ENCODE peak calls at places on chromosomes 2 and 18, in five cellular contexts. Z, J, W, K and O are unnamed samples.

GRCh38 chr2:56127773-56128170 is 56.0 kb upstream of the CCDC85A start:
- DNase-seq in W (peak), Z (no peak), J (no peak), K (no peak), O (no peak)

GRCh38 chr2:223828314-223828713 is 9.1 kb downstream of the AP1S3 start:
- DNase-seq in W (no peak), J (no peak), Z (no peak), K (no peak), O (no peak)

GRCh38 chr2:144648837-144649485 is 129.0 kb upstream of the ZEB2 start:
- DNase-seq in W (no peak), K (no peak), Z (no peak), J (no peak), O (no peak)

GRCh38 chr2:201974651-201975050 is 59.0 kb upstream of the FZD7 start:
- DNase-seq in J (no peak), Z (no peak), W (no peak), K (no peak), O (no peak)

GRCh38 chr2:11863513-11864328 is 117.3 kb downstream of the LPIN1 start:
- DNase-seq in J (peak), W (peak), K (peak), Z (peak), O (peak)

GRCh38 chr2:96616128-96616527 is 22.0 kb downstream of the KANSL3 start:
- DNase-seq in J (no peak), W (no peak), K (no peak), Z (no peak), O (no peak)

GRCh38 chr2:121400206-121400605 is 115.2 kb upstream of the TFCP2L1 start:
- DNase-seq in W (no peak), J (no peak), K (peak), Z (no peak), O (no peak)

GRCh38 chr2:70086278-70086837 is 919 bp upstream of the PCBP1 start:
- DNase-seq in J (peak), W (peak), K (peak), Z (peak), O (peak)

GRCh38 chr2:209976698-209977385 is 25.6 kb upstream of the RPE start:
- DNase-seq in K (no peak), W (no peak), J (no peak), Z (no peak), O (no peak)

GRCh38 chr2:196335238-196335637 is 163.9 kb upstream of the STK17B start:
- DNase-seq in K (peak), J (no peak), W (no peak), Z (no peak), O (no peak)

GRCh38 chr2:219131327-219131726 is 29.3 kb downstream of the NHEJ1 start:
- DNase-seq in K (no peak), J (no peak), Z (no peak), W (no peak), O (no peak)

GRCh38 chr18:32754508-32755263 is 18.1 kb downstream of the KLHL14 start:
- DNase-seq in K (no peak), Z (no peak), J (no peak), W (no peak), O (no peak)

GRCh38 chr2:113157897-113158753 is 15.6 kb upstream of the PSD4 start:
- DNase-seq in J (no peak), K (peak), Z (no peak), W (no peak), O (peak)

GRCh38 chr2:29443086-29443485 is 327.9 kb downstream of the CLIP4 start:
- DNase-seq in Z (no peak), K (no peak), J (no peak), W (peak), O (no peak)

GRCh38 chr2:71843391-71843850 is 304.2 kb downstream of the CYP26B1 start:
- DNase-seq in J (no peak), W (no peak), K (peak), Z (no peak), O (no peak)

GRCh38 chr2:100919316-100919715 is 82.8 kb upstream of the RPL31 start:
- DNase-seq in J (peak), W (no peak), K (no peak), Z (peak), O (no peak)

GRCh38 chr2:226554726-226555125 is 244.9 kb downstream of the IRS1 start:
- DNase-seq in K (no peak), J (no peak), W (no peak), Z (no peak), O (no peak)